ENCODE peak calls at places on chromosomes 1 and 21, in ten cellular contexts. I is fibroblast of lung; G is CD8-positive, alpha-beta memory T cell; B is brain microvascular endothelial cell; T is kidney epithelial cell; O is GM23338; H is CD4-positive, alpha-beta memory T cell; J is heart right ventricle; A is WERI-Rb-1; P is adrenal gland. S is an unnamed sample. For H3K36me3, the result is how much of the 10 kb centered on the place peaks cover.

GRCh38 chr1:231395996-231396385 is 26.1 kb downstream of the EGLN1 start:
- DNase-seq in P (no peak), A (no peak), I (no peak), B (no peak), H (no peak), O (no peak), T (no peak), J (no peak), G (no peak), S (no peak)

GRCh38 chr1:24898909-24899439 is 31.1 kb downstream of the RUNX3 start:
- DNase-seq in H (no peak), O (no peak), B (no peak), I (no peak), J (no peak), G (no peak), P (no peak), T (no peak), A (no peak), S (peak)

GRCh38 chr1:44038876-44039657 is 7.8 kb upstream of the SLC6A9 start:
- DNase-seq in I (no peak), T (no peak), J (no peak), P (no peak), A (no peak), O (no peak), B (peak), H (no peak), G (no peak), S (no peak)

GRCh38 chr1:191290441-191290840 is 812.8 kb upstream of the BRINP3 start:
- DNase-seq in P (no peak), G (no peak), H (no peak), O (peak), J (no peak), I (no peak), A (peak), B (no peak), T (peak), S (no peak)

GRCh38 chr1:3910769-3911520 is 10.9 kb upstream of the C1orf174 start:
- DNase-seq in J (peak), A (peak), I (peak), T (peak), G (peak), H (peak), P (peak), B (peak), O (peak), S (peak)

GRCh38 chr1:225535280-225535679 is 107.4 kb upstream of the LBR start:
- DNase-seq in I (no peak), H (no peak), J (no peak), P (no peak), T (no peak), A (no peak), G (no peak), B (no peak), O (no peak), S (no peak)

GRCh38 chr21:29064850-29065481 is 8.5 kb downstream of the CCT8 start:
- DNase-seq in P (no peak), T (no peak), J (no peak), I (no peak), G (no peak), H (no peak), O (no peak), B (no peak), A (no peak), S (no peak)

GRCh38 chr1:48415050-48415449 is 57.0 kb downstream of the SPATA6 start:
- DNase-seq in J (no peak), H (no peak), O (no peak), B (no peak), P (peak), I (no peak), G (no peak), A (no peak), T (no peak), S (no peak)

GRCh38 chr1:200038645-200038986 is 11.1 kb downstream of the NR5A2 start:
- DNase-seq in G (no peak), O (peak), A (no peak), P (no peak), T (no peak), B (no peak), J (no peak), I (no peak), H (no peak), S (peak)

GRCh38 chr1:41557751-41558455 is 73.4 kb upstream of the EDN2 start:
- DNase-seq in T (no peak), H (no peak), J (no peak), P (no peak), A (no peak), B (no peak), G (no peak), O (no peak), I (no peak), S (peak)

GRCh38 chr21:31554511-31555022 is 104.9 kb upstream of the SOD1 start:
- DNase-seq in A (no peak), B (peak), T (peak), P (no peak), O (peak), J (no peak), G (no peak), I (no peak), H (peak), S (peak)

GRCh38 chr1:192263436-192263835 is 53.4 kb upstream of the RGS21 start:
- DNase-seq in P (no peak), H (no peak), G (no peak), J (no peak), O (no peak), A (no peak), B (peak), T (peak), I (peak), S (no peak)

GRCh38 chr21:30189763-30190162 is 23.2 kb upstream of the CLDN17 start:
- DNase-seq in B (no peak), G (no peak), T (no peak), J (no peak), P (no peak), A (no peak), I (no peak), H (no peak), O (no peak), S (no peak)

GRCh38 chr1:19793360-19794046 is 6.2 kb downstream of the TMCO4 start:
- DNase-seq in B (no peak), T (no peak), J (no peak), G (no peak), I (no peak), P (no peak), H (peak), O (no peak), A (no peak), S (no peak)

GRCh38 chr1:150173161-150173585 is 23.5 kb downstream of the PLEKHO1 start:
- DNase-seq in T (no peak), J (no peak), B (no peak), A (no peak), P (no peak), H (no peak), G (no peak), I (no peak), O (peak), S (no peak)

GRCh38 chr21:15057290-15057689 is 7.5 kb downstream of the NRIP1 start:
- DNase-seq in I (no peak), A (no peak), B (no peak), T (no peak), P (no peak), H (no peak), J (no peak), G (no peak), O (peak), S (peak)

GRCh38 chr1:996851-997727 is 2.8 kb downstream of the HES4 start:
- DNase-seq in P (no peak), T (no peak), J (no peak), I (no peak), B (no peak), A (peak), O (peak), H (no peak), G (no peak), S (peak)

GRCh38 chr1:39733161-39733560 is 5.5 kb upstream of the PPIE start:
- DNase-seq in T (no peak), G (no peak), A (no peak), O (no peak), J (no peak), B (no peak), P (no peak), H (no peak), I (no peak), S (no peak)

GRCh38 chr1:101520302-101520701 is 283.5 kb downstream of the S1PR1 start:
- DNase-seq in G (no peak), I (peak), H (peak), B (peak), A (peak), J (no peak), T (no peak), O (peak), P (peak), S (peak)

GRCh38 chr1:237386362-237387143 is 344.6 kb downstream of the RYR2 start:
- DNase-seq in B (no peak), I (peak), J (no peak), O (peak), H (no peak), A (no peak), P (no peak), G (no peak), T (no peak), S (peak)

GRCh38 chr1:62113505-62113904 is 81.1 kb upstream of the L1TD1 start:
- DNase-seq in A (no peak), T (no peak), I (no peak), J (no peak), P (no peak), B (no peak), O (no peak), H (no peak), G (no peak), S (no peak)

GRCh38 chr1:101025283-101025679 is 303 bp downstream of the DPH5 start:
- DNase-seq in G (no peak), A (no peak), T (no peak), H (no peak), P (peak), B (no peak), O (peak), J (no peak), I (no peak), S (no peak)

DNA sequence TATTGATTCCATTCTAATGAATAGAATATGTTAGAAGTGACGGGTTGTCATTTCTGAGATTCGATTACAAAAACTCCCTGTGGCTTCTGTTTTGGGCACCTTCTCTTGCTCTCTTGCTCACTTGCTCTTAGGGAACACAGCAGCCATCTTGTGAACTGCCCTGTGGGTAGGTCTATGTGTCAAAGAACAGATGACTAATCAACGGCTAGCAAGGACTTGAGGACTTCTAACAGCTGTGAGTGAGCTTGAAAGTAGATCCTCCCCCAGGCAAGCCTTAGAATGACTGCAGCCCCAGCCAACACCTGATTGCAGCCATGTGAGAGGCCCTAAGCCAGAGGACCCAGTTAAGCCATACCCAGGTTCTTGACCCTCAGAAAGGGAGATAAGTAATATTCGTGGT is 49.3 kb downstream of the AZIN2 start:
- DNase-seq in A (peak), P (no peak), I (peak), O (no peak), J (no peak), T (no peak), G (no peak), B (peak), H (no peak), S (no peak)
- H3K4me3 ChIP-seq in A (no peak), P (no peak), I (no peak), O (no peak), J (no peak), T (no peak), G (no peak), B (no peak), H (no peak), S (no peak)

GRCh38 chr1:16009678-16010077 is 5.6 kb downstream of the SRARP start:
- DNase-seq in B (no peak), A (no peak), O (no peak), J (no peak), H (no peak), I (no peak), T (no peak), P (no peak), G (no peak), S (no peak)
- H3K36me3 ChIP-seq in B (under half), A (under half), O (under half), J (under half), H (under half), I (under half), T (under half), P (under half), G (under half), S (under half)

GRCh38 chr1:46806196-46807020 is 7.6 kb downstream of the CYP4B1 start:
- DNase-seq in A (no peak), B (no peak), P (peak), I (no peak), H (no peak), J (peak), G (no peak), T (no peak), O (no peak), S (no peak)

GRCh38 chr1:46804926-46805325 is 6.1 kb downstream of the CYP4B1 start:
- DNase-seq in B (no peak), H (no peak), A (no peak), G (no peak), P (no peak), I (no peak), O (no peak), T (no peak), J (no peak), S (no peak)

GRCh38 chr1:46805755-46806154 is 6.9 kb downstream of the CYP4B1 start:
- DNase-seq in I (no peak), O (no peak), B (no peak), G (no peak), T (no peak), P (no peak), A (no peak), H (no peak), J (no peak), S (no peak)

GRCh38 chr1:46802901-46803574 is 4.2 kb downstream of the CYP4B1 start:
- DNase-seq in T (no peak), B (no peak), J (no peak), G (no peak), H (no peak), O (no peak), A (no peak), I (no peak), P (no peak), S (no peak)

GRCh38 chr1:46804027-46804889 is 5.4 kb downstream of the CYP4B1 start:
- DNase-seq in B (no peak), A (no peak), T (no peak), J (peak), H (no peak), P (no peak), O (no peak), G (no peak), I (no peak), S (no peak)
- H3K4me3 ChIP-seq in B (no peak), A (no peak), T (no peak), J (no peak), H (no peak), P (no peak), O (no peak), G (no peak), I (no peak), S (no peak)

GRCh38 chr21:44059710-44060109 is 47.5 kb upstream of the PWP2 start:
- DNase-seq in T (no peak), I (no peak), P (no peak), A (no peak), J (no peak), H (no peak), O (no peak), G (no peak), B (no peak), S (no peak)
- H3K36me3 ChIP-seq in T (under half), I (under half), P (under half), A (half or more), J (under half), H (under half), O (under half), G (half or more), B (under half), S (under half)

GRCh38 chr1:45205000-45205909 is 1.1 kb downstream of the ZSWIM5 start:
- DNase-seq in P (peak), J (peak), T (no peak), H (peak), I (peak), O (peak), B (peak), G (peak), A (peak), S (peak)
- H3K4me3 ChIP-seq in P (no peak), J (peak), T (peak), H (no peak), I (peak), O (peak), B (peak), G (peak), A (peak), S (peak)

GRCh38 chr1:30974536-30974935 is 66.0 kb upstream of the SDC3 start:
- DNase-seq in J (no peak), P (no peak), T (no peak), O (no peak), G (no peak), B (no peak), H (no peak), A (no peak), I (no peak), S (peak)
- H3K36me3 ChIP-seq in J (under half), P (under half), T (under half), O (under half), G (under half), B (under half), H (under half), A (half or more), I (under half), S (under half)

DNA sequence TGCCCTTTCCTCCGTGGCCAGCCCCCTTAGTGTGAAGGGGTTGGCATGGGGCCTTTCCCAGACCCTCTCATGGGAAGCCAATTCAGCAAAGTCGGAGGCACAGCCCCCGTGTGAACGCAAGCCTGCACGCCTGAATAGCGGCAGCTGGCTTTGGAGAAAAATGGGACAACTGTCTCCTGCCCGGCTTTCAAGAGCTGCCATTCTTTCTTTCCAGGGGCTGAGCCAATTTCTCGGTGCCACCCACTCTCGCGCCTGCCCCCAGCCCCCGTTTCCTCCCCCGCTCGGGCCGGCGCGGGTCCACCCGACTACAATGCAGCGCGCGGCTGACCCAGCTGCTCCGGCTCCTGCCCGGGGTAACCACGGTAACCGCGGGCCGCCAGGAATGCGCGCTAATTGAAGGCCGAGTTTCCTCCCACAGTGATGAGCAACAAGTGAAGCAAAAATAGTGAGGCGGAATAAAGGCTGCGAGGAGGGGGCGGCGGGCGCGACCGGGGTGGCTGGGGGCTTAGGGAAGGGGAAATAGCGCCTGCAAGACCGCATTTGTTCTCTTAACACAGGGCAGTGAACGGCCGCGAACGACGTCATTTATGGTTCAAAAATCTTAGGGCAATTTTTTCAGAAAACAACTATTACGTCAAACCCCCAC is 27.8 kb downstream of the ILDR2 start:
- DNase-seq in J (peak), A (no peak), I (peak), O (peak), T (peak), P (peak), H (no peak), G (no peak), B (peak), S (peak)
- H3K4me3 ChIP-seq in J (peak), A (no peak), I (no peak), O (peak), T (peak), P (no peak), H (no peak), G (no peak), B (peak), S (peak)

GRCh38 chr1:12001996-12002493 is 17.3 kb upstream of the MIIP start:
- DNase-seq in H (no peak), B (no peak), T (no peak), G (no peak), P (no peak), J (peak), A (no peak), I (no peak), O (no peak), S (no peak)
- H3K36me3 ChIP-seq in H (half or more), B (half or more), T (under half), G (half or more), P (half or more), J (half or more), A (half or more), I (under half), O (half or more), S (half or more)

DNA sequence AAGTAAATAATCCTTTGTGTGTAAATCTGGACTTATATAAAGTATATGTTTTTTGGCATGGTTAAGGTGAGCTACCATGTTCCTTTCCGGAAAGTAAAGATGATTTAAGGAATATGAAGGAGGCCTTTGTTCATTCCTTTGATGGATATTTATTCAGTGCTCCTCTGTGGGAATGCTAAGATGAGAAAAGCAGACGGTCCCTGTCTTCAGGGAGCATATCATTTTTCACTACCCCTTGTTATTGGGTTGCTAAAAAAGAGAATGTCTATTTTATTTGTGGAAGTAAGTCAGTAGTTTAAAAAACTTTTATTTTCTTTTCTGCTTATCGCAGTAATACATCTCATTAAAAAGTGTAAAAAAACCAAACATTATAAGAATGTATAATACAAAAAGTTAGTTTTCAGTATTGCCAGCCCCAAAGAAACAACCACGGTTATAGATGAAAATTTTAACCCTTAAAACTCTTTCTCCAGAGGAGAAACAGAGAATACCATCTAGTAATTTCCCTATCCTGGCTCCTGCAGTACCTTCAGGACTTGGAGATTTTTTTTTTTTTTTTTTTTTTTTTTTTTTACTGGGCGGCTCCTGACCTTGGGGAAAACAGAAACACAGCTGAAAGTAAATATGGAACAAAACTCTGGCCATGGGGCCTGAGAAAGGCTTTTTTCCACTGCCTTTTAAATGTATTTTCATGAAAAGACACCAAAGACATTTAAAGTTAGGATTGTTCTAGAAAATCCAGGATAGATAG is 35.3 kb upstream of the CNN3 start:
- DNase-seq in A (no peak), B (no peak), I (no peak), G (no peak), P (no peak), J (no peak), O (no peak), T (no peak), H (no peak), S (no peak)
- H3K4me3 ChIP-seq in A (no peak), B (no peak), I (peak), G (peak), P (no peak), J (peak), O (no peak), T (no peak), H (peak), S (no peak)